ENCODE peak calls at places on chromosomes 11 and 22, in five cellular contexts. W is OCI-LY7, S is endothelial cell of umbilical vein, A is Peyer's patch, K is neuronal stem cell. X is an unnamed sample.

GRCh38 chr11:35765211-35765610 is 102.6 kb downstream of the TRIM44 start:
- DNase-seq in W (no peak), S (no peak), A (no peak), K (no peak), X (no peak)

GRCh38 chr11:765025-765801 is 12.1 kb downstream of the GATD1 start:
- DNase-seq in W (peak), S (peak), A (peak), K (no peak), X (peak)

GRCh38 chr22:35191412-35191811 is 65.9 kb upstream of the HMGXB4 start:
- DNase-seq in W (no peak), S (peak), A (no peak), K (no peak), X (no peak)

GRCh38 chr11:75184757-75185156 is 33.9 kb downstream of the SLCO2B1 start:
- DNase-seq in W (no peak), S (no peak), A (no peak), K (no peak), X (no peak)

GRCh38 chr11:92311616-92312449 is 87.2 kb downstream of the FAT3 start:
- DNase-seq in W (no peak), S (no peak), A (no peak), K (no peak), X (no peak)

GRCh38 chr11:113124578-113124977 is 163.4 kb downstream of the NCAM1 start:
- DNase-seq in W (no peak), S (no peak), A (no peak), K (no peak), X (no peak)

GRCh38 chr11:65260756-65261590 is 789 bp upstream of the POLA2 start:
- DNase-seq in W (peak), S (no peak), A (no peak), K (no peak), X (no peak)

GRCh38 chr11:35214792-35215193 is 75.8 kb downstream of the CD44 start:
- DNase-seq in W (no peak), S (peak), A (no peak), K (no peak), X (no peak)

GRCh38 chr11:27472398-27473016 is at the start of gene LGR4:
- DNase-seq in W (no peak), S (peak), A (peak), K (peak), X (peak)

GRCh38 chr22:36898690-36899089 is 14.7 kb upstream of the CSF2RB start:
- DNase-seq in W (no peak), S (no peak), A (no peak), K (no peak), X (no peak)

DNA sequence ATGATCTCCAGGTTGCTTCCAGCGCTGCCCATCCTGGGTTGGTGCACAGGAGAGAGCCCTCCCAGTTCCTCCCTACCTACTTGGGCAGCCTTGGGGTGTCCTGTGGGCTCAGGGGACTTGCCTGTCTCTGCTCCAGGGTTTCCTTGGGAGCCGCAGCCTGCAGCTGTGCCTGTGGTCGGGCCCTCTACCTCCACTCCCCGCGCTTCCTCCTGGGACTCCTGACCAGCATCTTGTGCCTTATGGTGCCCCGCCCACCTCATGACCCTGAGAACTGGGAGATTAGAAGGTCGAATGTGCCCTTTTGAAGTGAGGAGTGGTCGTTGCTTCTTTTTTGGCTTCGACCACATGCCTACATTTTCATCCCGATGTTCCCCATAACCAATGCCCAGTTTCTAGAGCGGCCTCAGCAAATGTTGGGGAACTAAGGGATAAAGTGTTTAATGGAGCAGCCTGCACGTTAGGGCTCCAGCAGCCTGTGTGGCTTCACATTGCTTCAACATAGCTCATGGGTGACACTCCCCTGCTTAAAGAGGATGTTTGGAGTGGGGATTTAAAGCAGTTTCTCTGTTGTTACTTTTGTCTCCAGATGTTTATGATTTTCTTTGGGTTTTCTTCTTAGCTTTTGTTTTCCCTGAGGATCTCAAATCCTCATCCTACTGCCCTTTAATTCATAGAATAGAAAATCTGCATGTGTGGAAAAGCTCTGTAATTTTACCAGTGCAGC is 248.8 kb downstream of the TBC1D22A start:
- DNase-seq in W (no peak), S (no peak), A (no peak), K (no peak), X (no peak)
- H3K27ac ChIP-seq in W (no peak), S (no peak), A (no peak), K (no peak), X (no peak)

GRCh38 chr11:102407901-102408300 is 44.7 kb downstream of the TMEM123 start:
- DNase-seq in W (no peak), S (peak), A (no peak), K (no peak), X (no peak)
- H3K27ac ChIP-seq in W (no peak), S (no peak), A (no peak), K (no peak), X (no peak)

GRCh38 chr11:11988099-11988651 is 20.3 kb downstream of the DKK3 start:
- DNase-seq in W (no peak), S (peak), A (no peak), K (no peak), X (no peak)
- H3K27ac ChIP-seq in W (no peak), S (peak), A (no peak), K (no peak), X (peak)

GRCh38 chr11:126034880-126035279 is 27.8 kb downstream of the CDON start:
- DNase-seq in W (no peak), S (no peak), A (no peak), K (no peak), X (no peak)
- H3K27ac ChIP-seq in W (no peak), S (no peak), A (no peak), K (peak), X (no peak)

GRCh38 chr22:49535527-49536125 is 292.0 kb downstream of the BRD1 start:
- DNase-seq in W (no peak), S (no peak), A (no peak), K (no peak), X (no peak)
- H3K27ac ChIP-seq in W (no peak), S (no peak), A (no peak), K (no peak), X (no peak)

X was measured in left ventricle myocardium inferior.